ENCODE peak calls at places on chromosomes 1 and 21, in seven cellular contexts. Q, W, I, B, E, U and N are unnamed samples.

GRCh38 chr1:21821385-21822019 is 9.4 kb downstream of the LDLRAD2 start:
- DNase-seq in E (no peak), W (no peak), I (no peak), Q (no peak), B (no peak), U (no peak), N (no peak)

GRCh38 chr1:220356981-220357850 is 85.0 kb upstream of the RAB3GAP2 start:
- DNase-seq in U (no peak), E (no peak), W (no peak), Q (no peak), B (no peak), I (no peak), N (no peak)

GRCh38 chr1:25110037-25110436 is 122.3 kb downstream of the SYF2 start:
- DNase-seq in I (no peak), B (no peak), Q (no peak), U (no peak), E (no peak), W (no peak), N (no peak)

GRCh38 chr1:196701144-196701543 is 49.3 kb downstream of the CFH start:
- DNase-seq in W (no peak), E (no peak), B (no peak), I (no peak), Q (no peak), U (no peak), N (no peak)

GRCh38 chr1:203765029-203765837 is at the start of gene LAX1:
- DNase-seq in U (peak; percentile 51), B (no peak), E (no peak), W (no peak), Q (no peak), I (no peak), N (peak; percentile 61)

GRCh38 chr1:44684525-44684924 is 10.0 kb downstream of the ARMH1 start:
- DNase-seq in W (no peak), U (no peak), E (no peak), B (no peak), I (no peak), Q (no peak), N (no peak)

GRCh38 chr1:248840946-248841345 is 2.9 kb downstream of the ZNF672 start:
- DNase-seq in Q (no peak), B (no peak), E (no peak), W (no peak), U (no peak), I (no peak), N (no peak)

GRCh38 chr1:67256291-67257172 is 51.1 kb upstream of the IL12RB2 start:
- DNase-seq in E (no peak), Q (peak; percentile 58), W (no peak), B (no peak), U (no peak), I (no peak), N (no peak)

GRCh38 chr1:63294797-63295594 is 27.4 kb upstream of the FOXD3 start:
- DNase-seq in I (no peak), E (no peak), B (no peak), Q (peak; percentile 82), W (no peak), U (no peak), N (no peak)

GRCh38 chr1:29503441-29503840 is 267.1 kb downstream of the PTPRU start:
- DNase-seq in E (peak; percentile 91), I (no peak), W (no peak), B (no peak), Q (no peak), U (no peak), N (no peak)

GRCh38 chr1:198935371-198935921 is 296.6 kb downstream of the PTPRC start:
- DNase-seq in E (peak; percentile 17), W (peak; percentile 94), Q (peak; percentile 2), B (peak; percentile 63), I (peak; percentile 93), U (peak; percentile 59), N (peak; percentile 39)

GRCh38 chr1:183862967-183863366 is 58.0 kb downstream of the RGL1 start:
- DNase-seq in I (no peak), B (no peak), E (no peak), U (no peak), W (no peak), Q (no peak), N (no peak)

GRCh38 chr1:229070168-229070567 is 200.7 kb upstream of the RAB4A start:
- DNase-seq in W (no peak), Q (no peak), U (no peak), B (peak; percentile 74), E (peak; percentile 70), I (no peak), N (no peak)

GRCh38 chr1:228938248-228938891 is 203.1 kb downstream of the RHOU start:
- DNase-seq in U (peak; percentile 33), I (no peak), W (no peak), E (peak; percentile 14), B (no peak), Q (peak; percentile 23), N (no peak)

GRCh38 chr1:174018565-174018964 is 3.6 kb downstream of the RC3H1 start:
- DNase-seq in I (no peak), U (no peak), Q (no peak), E (no peak), W (no peak), B (no peak), N (no peak)

GRCh38 chr1:159562680-159563079 is 24.9 kb upstream of the APCS start:
- DNase-seq in I (no peak), W (no peak), E (no peak), Q (no peak), B (no peak), U (no peak), N (no peak)

GRCh38 chr1:220803401-220804201 is 16.9 kb downstream of the MTARC1 start:
- DNase-seq in E (no peak), B (peak; percentile 51), I (no peak), W (no peak), Q (peak; percentile 49), U (no peak), N (no peak)

GRCh38 chr1:235799264-235799663 is 67.4 kb downstream of the LYST start:
- DNase-seq in B (no peak), E (no peak), U (no peak), I (no peak), W (no peak), Q (no peak), N (no peak)

GRCh38 chr1:169809370-169810095 is 14.8 kb upstream of the METTL18 start:
- DNase-seq in Q (peak; percentile 14), E (no peak), U (peak; percentile 21), W (peak; percentile 7), I (no peak), B (peak; percentile 45), N (no peak)

GRCh38 chr21:44710756-44711326 is 531 bp downstream of the TSPEAR start:
- DNase-seq in B (no peak), I (no peak), E (peak; percentile 77), Q (peak; percentile 75), U (no peak), W (no peak), N (no peak)

GRCh38 chr1:187264995-187265602 is 436.4 kb downstream of the PLA2G4A start:
- DNase-seq in I (no peak), Q (peak; percentile 75), B (peak; percentile 38), E (no peak), U (no peak), W (no peak), N (no peak)

GRCh38 chr1:116986531-116987255 is 14.9 kb upstream of the CD101 start:
- DNase-seq in W (no peak), B (no peak), Q (no peak), I (peak; percentile 75), E (no peak), U (peak; percentile 30), N (peak; percentile 33)

GRCh38 chr1:205986291-205986690 is 16.9 kb downstream of the RAB7B start:
- DNase-seq in B (no peak), Q (no peak), E (no peak), U (no peak), I (no peak), W (no peak), N (no peak)

GRCh38 chr1:25579241-25579946 is 36.0 kb downstream of the LDLRAP1 start:
- DNase-seq in W (no peak), E (no peak), I (no peak), B (no peak), U (no peak), Q (no peak), N (no peak)

GRCh38 chr1:71157151-71157550 is 76.3 kb upstream of the ZRANB2 start:
- DNase-seq in Q (peak; percentile 39), I (no peak), U (no peak), B (no peak), E (no peak), W (no peak), N (no peak)

GRCh38 chr1:210937846-210938245 is 196.1 kb downstream of the KCNH1 start:
- DNase-seq in Q (peak; percentile 93), E (no peak), I (no peak), W (no peak), B (no peak), U (no peak), N (no peak)